ENCODE peak calls at places on chromosomes 1 and 21, in ten cellular contexts. Z is breast epithelium, X is K562, W is GM23338, P is endothelial cell of umbilical vein, O is suprapubic skin, J is H1, M is HepG2, V is stomach, C is SK-N-MC. Q is an unnamed sample.

GRCh38 chr1:115647507-115647906 is 5.7 kb downstream of the VANGL1 start:
- DNase-seq in Z (no peak), X (peak), W (no peak), P (no peak), O (no peak), J (no peak), M (no peak), V (no peak), C (no peak), Q (no peak)

GRCh38 chr1:42319871-42320484 is 15.1 kb downstream of the FOXJ3 start:
- DNase-seq in Z (no peak), X (no peak), W (no peak), P (peak), O (no peak), J (no peak), M (peak), V (no peak), C (no peak), Q (no peak)

GRCh38 chr1:117366982-117367768 is at the start of gene MAN1A2:
- DNase-seq in Z (peak), X (peak), W (peak), P (peak), O (peak), J (peak), M (peak), V (peak), C (no peak), Q (no peak)

GRCh38 chr1:33335020-33335419 is 14.1 kb upstream of the A3GALT2 start:
- DNase-seq in Z (no peak), X (no peak), W (no peak), P (no peak), O (no peak), J (no peak), M (no peak), V (no peak), C (no peak), Q (no peak)

GRCh38 chr1:5242850-5243249 is 588.4 kb downstream of the AJAP1 start:
- DNase-seq in Z (no peak), X (no peak), W (no peak), P (no peak), O (no peak), J (no peak), M (no peak), V (no peak), C (no peak), Q (no peak)

GRCh38 chr1:998051-998821 is 1.7 kb downstream of the HES4 start:
- DNase-seq in Z (no peak), X (peak), W (peak), P (no peak), O (peak), J (no peak), M (no peak), V (no peak), C (no peak), Q (no peak)

GRCh38 chr1:218658294-218658693 is 313.2 kb downstream of the TGFB2 start:
- DNase-seq in Z (no peak), X (no peak), W (no peak), P (no peak), O (no peak), J (no peak), M (no peak), V (no peak), C (no peak), Q (no peak)

GRCh38 chr1:217770895-217771294 is 139.8 kb downstream of the SPATA17 start:
- DNase-seq in Z (no peak), X (no peak), W (peak), P (no peak), O (no peak), J (no peak), M (no peak), V (no peak), C (no peak), Q (no peak)

GRCh38 chr1:205301842-205302588 is 19.5 kb downstream of the NUAK2 start:
- DNase-seq in Z (no peak), X (no peak), W (no peak), P (no peak), O (no peak), J (no peak), M (no peak), V (no peak), C (no peak), Q (no peak)

DNA sequence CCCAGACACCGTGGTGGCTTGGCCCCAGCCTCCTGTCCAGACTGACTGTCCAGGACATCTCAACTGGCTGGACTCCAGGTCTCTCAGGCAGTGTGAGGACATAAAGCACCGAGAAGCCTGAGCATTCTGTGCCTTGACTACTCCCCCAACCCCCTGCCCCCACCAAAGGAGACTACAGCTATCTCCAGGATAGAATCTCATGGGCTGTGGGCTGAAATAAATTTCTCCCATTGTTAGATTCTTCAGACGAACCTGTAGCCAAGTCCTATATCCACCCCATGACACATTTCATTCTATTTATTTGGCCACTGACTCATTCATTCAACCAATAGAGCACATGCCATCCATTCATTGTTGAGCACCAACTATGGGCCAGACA is 11.4 kb downstream of the VWA5B1 start:
- DNase-seq in Z (no peak), X (no peak), W (no peak), P (no peak), O (no peak), J (no peak), M (no peak), V (no peak), C (no peak), Q (no peak)
- TF ChIP-seq POLR2AphosphoS5 in Z (no peak), X (no peak), W (no peak), P (no peak), O (no peak), J (no peak), M (no peak), V (no peak), C (no peak), Q (no peak)

DNA sequence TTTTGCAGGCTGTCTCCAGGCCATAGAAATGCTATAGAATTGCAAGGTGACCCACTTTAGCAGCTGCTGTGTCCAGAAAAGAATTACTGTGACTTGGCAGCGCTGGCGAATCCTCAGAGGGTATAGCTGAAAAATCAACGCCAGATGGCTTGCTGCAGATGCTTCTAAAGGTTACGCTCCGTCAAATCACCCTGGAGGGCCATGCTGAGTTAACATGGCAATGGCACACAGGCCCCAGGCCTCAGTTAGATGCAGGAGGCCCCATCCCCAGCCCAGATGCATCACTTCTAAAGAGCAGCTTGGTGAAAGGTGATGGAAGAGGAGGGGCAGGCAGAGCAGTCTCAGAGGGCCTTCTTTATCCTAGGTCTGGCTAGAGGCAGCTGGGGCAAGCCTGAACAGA is 18.0 kb downstream of the KIAA1614 start:
- DNase-seq in Z (no peak), X (no peak), W (no peak), P (no peak), O (no peak), J (no peak), M (no peak), V (no peak), C (no peak), Q (no peak)
- H3K27ac ChIP-seq in Z (no peak), X (no peak), W (no peak), P (no peak), O (no peak), J (no peak), M (no peak), V (no peak), C (no peak), Q (no peak)

GRCh38 chr1:17441265-17441992 is 2.0 kb upstream of the RCC2 start:
- DNase-seq in Z (no peak), X (no peak), W (peak), P (no peak), O (no peak), J (no peak), M (no peak), V (no peak), C (no peak), Q (peak)

GRCh38 chr1:17441993-17442357 is 2.5 kb upstream of the RCC2 start:
- DNase-seq in Z (no peak), X (no peak), W (no peak), P (no peak), O (no peak), J (no peak), M (no peak), V (no peak), C (no peak), Q (no peak)

GRCh38 chr1:17440074-17440826 is 773 bp upstream of the RCC2 start:
- DNase-seq in Z (no peak), X (no peak), W (no peak), P (no peak), O (no peak), J (no peak), M (no peak), V (no peak), C (no peak), Q (no peak)

GRCh38 chr1:17439250-17440073 is at the start of gene RCC2:
- DNase-seq in Z (peak), X (peak), W (peak), P (peak), O (no peak), J (no peak), M (peak), V (peak), C (no peak), Q (no peak)

GRCh38 chr1:17440827-17441168 is 1.3 kb upstream of the RCC2 start:
- DNase-seq in Z (no peak), X (no peak), W (no peak), P (no peak), O (no peak), J (no peak), M (no peak), V (no peak), C (no peak), Q (no peak)
- H3K4me3 ChIP-seq in Z (no peak), X (peak), W (peak), P (no peak), O (peak), J (peak), M (no peak), V (no peak), C (peak), Q (peak)

GRCh38 chr1:232263452-232263851 is 366.5 kb downstream of the SIPA1L2 start:
- DNase-seq in Z (no peak), X (no peak), W (no peak), P (no peak), O (no peak), J (no peak), M (no peak), V (no peak), C (no peak), Q (no peak)

GRCh38 chr1:232271299-232271698 is 358.6 kb downstream of the SIPA1L2 start:
- DNase-seq in Z (no peak), X (no peak), W (no peak), P (no peak), O (no peak), J (no peak), M (no peak), V (no peak), C (no peak), Q (no peak)

GRCh38 chr1:232267837-232268598 is 361.9 kb downstream of the SIPA1L2 start:
- DNase-seq in Z (no peak), X (no peak), W (no peak), P (no peak), O (no peak), J (no peak), M (no peak), V (no peak), C (no peak), Q (no peak)

GRCh38 chr1:232269988-232270387 is 359.9 kb downstream of the SIPA1L2 start:
- DNase-seq in Z (no peak), X (no peak), W (no peak), P (no peak), O (no peak), J (no peak), M (no peak), V (no peak), C (no peak), Q (no peak)

GRCh38 chr1:232267092-232267836 is 362.7 kb downstream of the SIPA1L2 start:
- DNase-seq in Z (no peak), X (no peak), W (no peak), P (no peak), O (no peak), J (no peak), M (no peak), V (no peak), C (no peak), Q (no peak)
- TF ChIP-seq POLR2AphosphoS5 in Z (no peak), X (no peak), W (no peak), P (no peak), O (no peak), J (no peak), M (no peak), V (no peak), C (no peak), Q (no peak)

DNA sequence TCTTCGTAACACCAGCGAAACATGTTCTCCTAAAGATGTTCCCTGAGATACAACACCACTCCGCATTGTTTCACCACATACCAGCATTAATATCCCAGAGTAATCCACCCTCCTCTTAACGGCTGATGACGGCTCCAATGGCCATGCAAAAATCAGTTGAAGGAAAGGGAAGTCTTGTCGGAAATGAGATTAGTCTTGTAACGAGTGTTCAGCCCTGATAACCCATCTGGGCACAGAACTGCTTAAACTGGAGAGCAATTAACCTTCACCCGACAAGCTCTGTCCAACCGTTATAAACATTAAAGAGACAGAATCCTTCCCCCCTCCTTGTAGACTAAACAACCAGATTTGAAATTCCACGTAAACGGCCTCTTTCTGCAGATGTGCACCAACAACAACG is 21.9 kb downstream of the ERG start:
- DNase-seq in Z (no peak), X (peak), W (no peak), P (peak), O (no peak), J (no peak), M (no peak), V (no peak), C (no peak), Q (no peak)
- H3K27ac ChIP-seq in Z (peak), X (no peak), W (no peak), P (peak), O (peak), J (no peak), M (no peak), V (peak), C (no peak), Q (no peak)

GRCh38 chr1:46394108-46394871 is at the start of gene FAAH:
- DNase-seq in Z (no peak), X (no peak), W (peak), P (no peak), O (no peak), J (no peak), M (peak), V (peak), C (no peak), Q (no peak)
- H3K4me3 ChIP-seq in Z (peak), X (no peak), W (peak), P (no peak), O (peak), J (peak), M (peak), V (peak), C (no peak), Q (peak)

DNA sequence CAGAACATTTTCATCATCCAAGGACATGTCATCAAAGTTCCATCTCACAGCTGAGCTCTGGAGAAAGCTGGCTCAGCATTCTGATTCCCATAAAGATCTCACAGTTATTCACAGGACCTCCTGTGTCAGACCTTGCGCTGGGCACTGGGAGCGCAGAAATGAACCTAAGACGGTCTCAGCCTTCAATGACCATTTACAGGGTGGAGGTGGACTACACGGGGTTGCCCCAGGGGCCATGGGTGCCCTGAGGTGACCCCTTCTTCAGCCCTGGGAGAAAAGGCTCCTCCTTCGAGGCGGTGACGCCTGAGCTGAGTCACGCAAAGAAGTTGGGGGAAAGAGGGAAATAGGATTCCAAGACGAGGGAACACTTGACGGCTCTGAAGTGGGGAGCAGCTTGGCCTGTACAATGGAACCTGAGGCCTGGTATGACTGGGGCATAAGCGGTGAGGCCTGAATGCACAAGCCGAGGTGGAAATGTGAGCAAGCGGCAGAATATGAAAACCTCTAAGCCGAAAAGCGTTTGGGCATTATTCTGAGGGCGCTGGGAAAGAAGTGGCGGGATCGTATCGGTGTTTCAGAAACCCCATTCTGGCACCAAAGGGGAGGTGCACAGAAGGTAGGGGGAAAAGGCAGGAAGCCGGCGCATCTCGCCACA is 787 bp downstream of the CC2D1B start:
- DNase-seq in Z (peak), X (peak), W (peak), P (peak), O (peak), J (no peak), M (no peak), V (peak), C (no peak), Q (no peak)
- TF ChIP-seq POLR2AphosphoS5 in Z (no peak), X (no peak), W (no peak), P (peak), O (no peak), J (no peak), M (no peak), V (peak), C (no peak), Q (no peak)

GRCh38 chr1:89936694-89937093 is 58.2 kb upstream of the ZNF326 start:
- DNase-seq in Z (no peak), X (no peak), W (no peak), P (no peak), O (no peak), J (no peak), M (no peak), V (no peak), C (no peak), Q (no peak)
- H3K27ac ChIP-seq in Z (no peak), X (peak), W (no peak), P (no peak), O (no peak), J (no peak), M (no peak), V (no peak), C (no peak), Q (no peak)

DNA sequence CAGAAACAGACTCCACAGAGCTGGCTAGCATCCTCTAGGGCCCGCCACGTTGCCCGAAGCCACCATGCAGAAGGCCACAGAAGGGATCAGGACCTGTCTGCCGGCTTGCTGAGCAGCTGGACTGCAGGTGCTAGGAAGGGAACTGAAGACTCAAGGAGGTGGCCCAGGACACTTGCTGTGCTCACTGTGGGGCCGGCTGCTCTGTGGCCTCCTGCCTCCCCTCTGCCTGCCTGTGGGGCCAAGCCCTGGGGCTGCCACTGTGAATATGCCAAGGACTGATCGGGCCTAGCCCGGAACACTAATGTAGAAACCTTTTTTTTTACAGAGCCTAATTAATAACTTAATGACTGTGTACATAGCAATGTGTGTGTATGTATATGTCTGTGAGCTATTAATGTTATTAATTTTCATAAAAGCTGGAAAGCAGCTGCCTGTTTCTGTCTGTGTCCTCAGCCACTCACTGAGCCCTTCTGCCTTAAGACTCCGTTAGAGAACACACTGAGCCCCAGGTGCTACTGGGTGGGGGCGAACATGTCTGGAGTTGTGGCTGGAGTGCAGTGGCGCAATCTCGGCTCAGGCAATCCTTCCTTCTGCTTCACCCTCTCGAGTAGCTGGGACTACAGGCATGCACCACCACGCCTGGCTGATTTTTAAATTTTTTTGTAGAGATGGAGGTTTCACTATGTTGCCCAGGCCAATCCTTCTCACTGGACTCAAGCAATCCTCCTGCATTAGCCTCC is 14.8 kb downstream of the MFSD2A start:
- DNase-seq in Z (no peak), X (no peak), W (no peak), P (no peak), O (no peak), J (no peak), M (no peak), V (no peak), C (no peak), Q (no peak)
- H3K4me3 ChIP-seq in Z (no peak), X (no peak), W (no peak), P (no peak), O (no peak), J (no peak), M (no peak), V (no peak), C (no peak), Q (no peak)

Q was measured in Panc1.